ENCODE peak calls at places on chromosomes 2 and 18, in nine cellular contexts. One of them, this sample, is unnamed. For H3K27me3, the result is how much of the 10 kb centered on the place peaks cover.

GRCh38 chr18:35497006-35497333 is 790 bp downstream of the INO80C start:
- DNase-seq in psoas muscle: no peak
- DNase-seq in H9: no peak
- DNase-seq in HepG2: no peak
- DNase-seq in HCT116: no peak
- DNase-seq in transverse colon: peak
- DNase-seq in GM23248: peak
- DNase-seq in thoracic aorta: no peak
- DNase-seq in H1: no peak
- DNase-seq in this sample: no peak

GRCh38 chr18:48835745-48836191 is 115.0 kb downstream of the SMAD7 start:
- DNase-seq in transverse colon: no peak
- DNase-seq in psoas muscle: no peak
- DNase-seq in H1: no peak
- DNase-seq in HepG2: no peak
- DNase-seq in H9: no peak
- DNase-seq in HCT116: no peak
- DNase-seq in GM23248: no peak
- DNase-seq in thoracic aorta: no peak
- DNase-seq in this sample: no peak

GRCh38 chr2:16628316-16628715 is 37.3 kb downstream of the CYRIA start:
- DNase-seq in psoas muscle: no peak
- DNase-seq in transverse colon: no peak
- DNase-seq in HepG2: no peak
- DNase-seq in H9: no peak
- DNase-seq in HCT116: no peak
- DNase-seq in H1: no peak
- DNase-seq in thoracic aorta: no peak
- DNase-seq in GM23248: no peak
- DNase-seq in this sample: no peak

GRCh38 chr2:164560181-164560792 is 61.0 kb downstream of the GRB14 start:
- DNase-seq in H1: no peak
- DNase-seq in GM23248: peak
- DNase-seq in thoracic aorta: no peak
- DNase-seq in transverse colon: no peak
- DNase-seq in HCT116: peak
- DNase-seq in H9: no peak
- DNase-seq in psoas muscle: no peak
- DNase-seq in HepG2: peak
- DNase-seq in this sample: no peak

GRCh38 chr2:108215794-108216211 is 24.0 kb upstream of the SULT1C3 start:
- DNase-seq in HCT116: peak
- DNase-seq in GM23248: peak
- DNase-seq in H1: no peak
- DNase-seq in HepG2: peak
- DNase-seq in psoas muscle: no peak
- DNase-seq in transverse colon: peak
- DNase-seq in H9: peak
- DNase-seq in thoracic aorta: no peak
- DNase-seq in this sample: peak

GRCh38 chr2:71256421-71256820 is 29.5 kb upstream of the PAIP2B start:
- DNase-seq in H1: no peak
- DNase-seq in H9: no peak
- DNase-seq in transverse colon: no peak
- DNase-seq in thoracic aorta: no peak
- DNase-seq in psoas muscle: no peak
- DNase-seq in HCT116: no peak
- DNase-seq in GM23248: no peak
- DNase-seq in HepG2: no peak
- DNase-seq in this sample: no peak

GRCh38 chr2:228063558-228063957 is 117.9 kb downstream of the SPHKAP start:
- DNase-seq in thoracic aorta: no peak
- DNase-seq in transverse colon: no peak
- DNase-seq in GM23248: peak
- DNase-seq in H1: no peak
- DNase-seq in HCT116: no peak
- DNase-seq in psoas muscle: no peak
- DNase-seq in H9: no peak
- DNase-seq in HepG2: no peak
- DNase-seq in this sample: no peak

GRCh38 chr2:95021847-95022246 is 3.7 kb upstream of the MAL start:
- DNase-seq in thoracic aorta: no peak
- DNase-seq in HepG2: no peak
- DNase-seq in transverse colon: no peak
- DNase-seq in H9: no peak
- DNase-seq in GM23248: no peak
- DNase-seq in H1: no peak
- DNase-seq in psoas muscle: no peak
- DNase-seq in HCT116: no peak
- DNase-seq in this sample: no peak

GRCh38 chr2:10245021-10245420 is 57.7 kb upstream of the HPCAL1 start:
- DNase-seq in H9: no peak
- DNase-seq in HepG2: no peak
- DNase-seq in thoracic aorta: no peak
- DNase-seq in psoas muscle: no peak
- DNase-seq in transverse colon: no peak
- DNase-seq in H1: no peak
- DNase-seq in HCT116: no peak
- DNase-seq in GM23248: no peak
- DNase-seq in this sample: no peak

GRCh38 chr18:58213931-58214431 is 170.0 kb downstream of the NEDD4L start:
- DNase-seq in transverse colon: no peak
- DNase-seq in HepG2: no peak
- DNase-seq in H9: no peak
- DNase-seq in H1: no peak
- DNase-seq in HCT116: no peak
- DNase-seq in GM23248: peak
- DNase-seq in thoracic aorta: no peak
- DNase-seq in psoas muscle: no peak
- DNase-seq in this sample: no peak

GRCh38 chr2:241413929-241414580 is 58.0 kb downstream of the FARP2 start:
- DNase-seq in GM23248: peak
- DNase-seq in thoracic aorta: no peak
- DNase-seq in H9: no peak
- DNase-seq in HepG2: no peak
- DNase-seq in psoas muscle: no peak
- DNase-seq in transverse colon: no peak
- DNase-seq in H1: no peak
- DNase-seq in HCT116: no peak
- DNase-seq in this sample: no peak

GRCh38 chr18:75531212-75531850 is 103.8 kb upstream of the SMIM21 start:
- DNase-seq in HepG2: no peak
- DNase-seq in psoas muscle: no peak
- DNase-seq in thoracic aorta: no peak
- DNase-seq in H1: no peak
- DNase-seq in H9: no peak
- DNase-seq in HCT116: no peak
- DNase-seq in GM23248: no peak
- DNase-seq in transverse colon: no peak
- DNase-seq in this sample: no peak

GRCh38 chr2:220503446-220503845 is 876.0 kb downstream of the SLC4A3 start:
- DNase-seq in HCT116: no peak
- DNase-seq in H1: no peak
- DNase-seq in thoracic aorta: no peak
- DNase-seq in transverse colon: no peak
- DNase-seq in H9: no peak
- DNase-seq in HepG2: no peak
- DNase-seq in GM23248: no peak
- DNase-seq in psoas muscle: no peak
- DNase-seq in this sample: no peak
- H3K27me3 ChIP-seq in HCT116: under half
- H3K27me3 ChIP-seq in H1: under half
- H3K27me3 ChIP-seq in thoracic aorta: under half
- H3K27me3 ChIP-seq in transverse colon: under half
- H3K27me3 ChIP-seq in H9: under half
- H3K27me3 ChIP-seq in HepG2: under half
- H3K27me3 ChIP-seq in GM23248: under half
- H3K27me3 ChIP-seq in psoas muscle: under half
- H3K27me3 ChIP-seq in this sample: under half

GRCh38 chr2:44945676-44946427 is 4.3 kb downstream of the SIX3 start:
- DNase-seq in thoracic aorta: no peak
- DNase-seq in psoas muscle: no peak
- DNase-seq in HepG2: no peak
- DNase-seq in HCT116: no peak
- DNase-seq in GM23248: no peak
- DNase-seq in H9: peak
- DNase-seq in transverse colon: no peak
- DNase-seq in H1: no peak
- DNase-seq in this sample: no peak

GRCh38 chr2:44943031-44943692 is 1.7 kb downstream of the SIX3 start:
- DNase-seq in HepG2: no peak
- DNase-seq in psoas muscle: no peak
- DNase-seq in HCT116: no peak
- DNase-seq in H1: no peak
- DNase-seq in GM23248: peak
- DNase-seq in thoracic aorta: no peak
- DNase-seq in transverse colon: no peak
- DNase-seq in H9: no peak
- DNase-seq in this sample: no peak

GRCh38 chr2:44943693-44944101 is 2.2 kb downstream of the SIX3 start:
- DNase-seq in psoas muscle: no peak
- DNase-seq in thoracic aorta: no peak
- DNase-seq in HCT116: no peak
- DNase-seq in H9: peak
- DNase-seq in HepG2: no peak
- DNase-seq in H1: no peak
- DNase-seq in GM23248: no peak
- DNase-seq in transverse colon: no peak
- DNase-seq in this sample: no peak

GRCh38 chr2:44944952-44945612 is 3.6 kb downstream of the SIX3 start:
- DNase-seq in HepG2: no peak
- DNase-seq in H1: no peak
- DNase-seq in GM23248: no peak
- DNase-seq in transverse colon: no peak
- DNase-seq in H9: no peak
- DNase-seq in thoracic aorta: no peak
- DNase-seq in HCT116: no peak
- DNase-seq in psoas muscle: no peak
- DNase-seq in this sample: no peak

GRCh38 chr2:44944102-44944951 is 2.8 kb downstream of the SIX3 start:
- DNase-seq in HepG2: no peak
- DNase-seq in GM23248: peak
- DNase-seq in thoracic aorta: no peak
- DNase-seq in H9: peak
- DNase-seq in psoas muscle: no peak
- DNase-seq in H1: peak
- DNase-seq in HCT116: no peak
- DNase-seq in transverse colon: no peak
- DNase-seq in this sample: no peak
- H3K27me3 ChIP-seq in HepG2: under half
- H3K27me3 ChIP-seq in GM23248: half or more
- H3K27me3 ChIP-seq in thoracic aorta: under half
- H3K27me3 ChIP-seq in H9: half or more
- H3K27me3 ChIP-seq in psoas muscle: under half
- H3K27me3 ChIP-seq in H1: half or more
- H3K27me3 ChIP-seq in HCT116: under half
- H3K27me3 ChIP-seq in transverse colon: half or more
- H3K27me3 ChIP-seq in this sample: under half

DNA sequence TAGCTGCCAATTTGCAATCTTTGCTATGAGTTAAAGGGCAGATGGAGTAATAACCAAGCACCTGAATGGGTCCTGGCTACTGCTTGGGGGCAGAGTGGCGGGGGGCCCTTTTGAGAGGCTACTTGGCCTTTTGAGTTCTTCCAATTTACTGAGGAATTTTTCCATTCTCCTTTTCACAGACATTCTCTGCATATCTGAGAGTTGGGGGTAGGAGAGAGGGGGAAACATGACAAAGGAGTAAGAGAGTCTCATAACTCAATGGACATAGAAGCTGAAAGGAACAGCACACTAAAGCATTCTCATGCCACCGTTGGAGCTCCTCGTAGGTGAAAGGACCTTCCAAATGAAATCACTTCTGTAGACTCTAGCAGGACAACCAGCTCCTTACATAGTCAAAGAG is 16.1 kb downstream of the LGALSL start:
- DNase-seq in HepG2: no peak
- DNase-seq in psoas muscle: no peak
- DNase-seq in transverse colon: no peak
- DNase-seq in thoracic aorta: no peak
- DNase-seq in HCT116: no peak
- DNase-seq in H1: no peak
- DNase-seq in H9: no peak
- DNase-seq in GM23248: no peak
- DNase-seq in this sample: no peak
- H3K27me3 ChIP-seq in HepG2: under half
- H3K27me3 ChIP-seq in psoas muscle: under half
- H3K27me3 ChIP-seq in transverse colon: under half
- H3K27me3 ChIP-seq in thoracic aorta: under half
- H3K27me3 ChIP-seq in HCT116: under half
- H3K27me3 ChIP-seq in H1: under half
- H3K27me3 ChIP-seq in H9: under half
- H3K27me3 ChIP-seq in GM23248: under half
- H3K27me3 ChIP-seq in this sample: under half

GRCh38 chr18:37489011-37489410 is 76.6 kb downstream of the CELF4 start:
- DNase-seq in psoas muscle: no peak
- DNase-seq in transverse colon: no peak
- DNase-seq in HCT116: no peak
- DNase-seq in H1: no peak
- DNase-seq in H9: no peak
- DNase-seq in GM23248: no peak
- DNase-seq in thoracic aorta: no peak
- DNase-seq in HepG2: no peak
- DNase-seq in this sample: no peak

GRCh38 chr18:37483984-37484892 is 81.4 kb downstream of the CELF4 start:
- DNase-seq in thoracic aorta: no peak
- DNase-seq in H9: peak
- DNase-seq in GM23248: no peak
- DNase-seq in transverse colon: no peak
- DNase-seq in HCT116: no peak
- DNase-seq in HepG2: no peak
- DNase-seq in psoas muscle: no peak
- DNase-seq in H1: no peak
- DNase-seq in this sample: no peak

GRCh38 chr18:37487400-37487831 is 78.2 kb downstream of the CELF4 start:
- DNase-seq in psoas muscle: no peak
- DNase-seq in H1: no peak
- DNase-seq in thoracic aorta: no peak
- DNase-seq in HCT116: no peak
- DNase-seq in transverse colon: no peak
- DNase-seq in GM23248: no peak
- DNase-seq in HepG2: no peak
- DNase-seq in H9: no peak
- DNase-seq in this sample: no peak

GRCh38 chr18:37484893-37485834 is 80.4 kb downstream of the CELF4 start:
- DNase-seq in HCT116: peak
- DNase-seq in H1: peak
- DNase-seq in transverse colon: peak
- DNase-seq in HepG2: no peak
- DNase-seq in GM23248: peak
- DNase-seq in psoas muscle: peak
- DNase-seq in H9: peak
- DNase-seq in thoracic aorta: no peak
- DNase-seq in this sample: no peak

DNA sequence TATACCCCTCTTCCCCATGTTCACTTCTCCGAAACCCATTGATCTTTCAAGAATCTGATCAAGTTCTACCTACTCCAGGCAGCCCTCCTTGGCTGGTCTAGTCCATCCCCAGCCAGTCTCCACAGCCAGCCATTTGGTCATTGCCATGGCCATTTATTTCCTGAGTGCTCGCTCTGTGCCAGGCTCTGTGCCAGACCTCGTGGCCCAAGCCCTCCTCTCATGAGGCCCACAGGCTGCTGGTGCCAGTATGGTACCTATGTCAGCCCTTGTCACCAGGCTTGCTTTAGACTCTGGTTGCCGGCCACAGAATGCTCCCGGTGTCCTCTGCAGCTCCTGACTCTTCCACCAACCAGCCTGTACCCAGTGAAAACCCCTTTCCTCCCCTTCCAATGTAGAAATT is 78.8 kb downstream of the CELF4 start:
- DNase-seq in psoas muscle: no peak
- DNase-seq in thoracic aorta: no peak
- DNase-seq in H9: no peak
- DNase-seq in H1: no peak
- DNase-seq in HCT116: no peak
- DNase-seq in GM23248: no peak
- DNase-seq in transverse colon: no peak
- DNase-seq in HepG2: no peak
- DNase-seq in this sample: no peak
- H3K27me3 ChIP-seq in psoas muscle: under half
- H3K27me3 ChIP-seq in thoracic aorta: under half
- H3K27me3 ChIP-seq in H9: under half
- H3K27me3 ChIP-seq in H1: under half
- H3K27me3 ChIP-seq in HCT116: under half
- H3K27me3 ChIP-seq in GM23248: half or more
- H3K27me3 ChIP-seq in transverse colon: half or more
- H3K27me3 ChIP-seq in HepG2: under half
- H3K27me3 ChIP-seq in this sample: under half

This sample was measured in Caco-2.